ENCODE peak calls at places on chromosome 16, in four cellular contexts. B is fibroblast of lung; Z is right cardiac atrium; D is CD8-positive, alpha-beta memory T cell. U is an unnamed sample. For H3K4me1, the result is how much of the 10 kb centered on the place peaks cover.

GRCh38 chr16:15529673-15530072 is 95.3 kb downstream of the BMERB1 start:
- DNase-seq in B (no peak), Z (no peak), D (no peak), U (no peak)

GRCh38 chr16:23595246-23595950 is 718 bp downstream of the NDUFAB1 start:
- DNase-seq in B (no peak), Z (no peak), D (no peak), U (peak)

GRCh38 chr16:85453-85782 is 7.4 kb downstream of the MPG start:
- DNase-seq in B (no peak), Z (no peak), D (no peak), U (no peak)

GRCh38 chr16:23597003-23597756 is 1.1 kb upstream of the NDUFAB1 start:
- DNase-seq in B (no peak), Z (no peak), D (no peak), U (no peak)

GRCh38 chr16:30750876-30751465 is 2.7 kb downstream of the PHKG2 start:
- DNase-seq in B (no peak), Z (no peak), D (no peak), U (no peak)

GRCh38 chr16:86707581-86707980 is 129.2 kb downstream of the FOXL1 start:
- DNase-seq in B (no peak), Z (no peak), D (no peak), U (no peak)

GRCh38 chr16:77273-77806 is 685 bp upstream of the MPG start:
- DNase-seq in B (peak), Z (peak), D (peak), U (peak)

GRCh38 chr16:15899538-15900100 is 11.2 kb upstream of the CEP20 start:
- DNase-seq in B (peak), Z (no peak), D (no peak), U (no peak)

GRCh38 chr16:306911-307370 is 24.0 kb downstream of the PDIA2 start:
- DNase-seq in B (no peak), Z (no peak), D (no peak), U (no peak)

GRCh38 chr16:85017151-85017550 is 5.8 kb upstream of the ZDHHC7 start:
- DNase-seq in B (peak), Z (no peak), D (no peak), U (no peak)

GRCh38 chr16:16004314-16004749 is 54.9 kb downstream of the ABCC1 start:
- DNase-seq in B (peak), Z (no peak), D (no peak), U (no peak)

GRCh38 chr16:14509055-14509454 is 121.0 kb downstream of the PARN start:
- DNase-seq in B (peak), Z (no peak), D (no peak), U (no peak)

GRCh38 chr16:14509675-14510132 is 120.4 kb downstream of the PARN start:
- DNase-seq in B (no peak), Z (no peak), D (no peak), U (no peak)

GRCh38 chr16:14502932-14503741 is 126.9 kb downstream of the PARN start:
- DNase-seq in B (peak), Z (no peak), D (no peak), U (no peak)

GRCh38 chr16:14502256-14502875 is 127.7 kb downstream of the PARN start:
- DNase-seq in B (no peak), Z (no peak), D (no peak), U (no peak)

GRCh38 chr16:14505846-14506245 is 124.2 kb downstream of the PARN start:
- DNase-seq in B (peak), Z (no peak), D (no peak), U (no peak)
- H3K27ac ChIP-seq in B (no peak), Z (no peak), D (no peak), U (no peak)

DNA sequence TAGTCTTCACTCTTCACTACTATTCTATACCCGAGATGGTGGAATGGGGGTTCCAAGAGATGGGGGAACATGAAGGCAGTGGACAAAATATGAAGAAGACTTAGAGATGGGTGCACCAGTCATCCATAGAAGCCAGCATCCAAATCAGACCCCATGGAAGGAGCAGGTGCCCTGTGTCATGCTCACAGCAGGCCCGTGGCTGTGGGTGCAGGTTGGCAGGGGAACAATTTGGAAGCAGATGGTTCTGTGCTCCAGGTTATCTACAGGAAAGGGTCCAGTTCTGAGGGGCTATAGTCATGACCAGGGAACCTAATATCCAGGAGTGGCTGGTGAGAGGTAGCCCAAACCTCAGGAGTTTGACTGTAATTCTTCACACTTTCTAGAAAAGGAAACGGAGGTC is 9.6 kb upstream of the LPCAT2 start:
- DNase-seq in B (no peak), Z (no peak), D (no peak), U (no peak)
- H3K4me1 ChIP-seq in B (half or more), Z (under half), D (under half), U (under half)

DNA sequence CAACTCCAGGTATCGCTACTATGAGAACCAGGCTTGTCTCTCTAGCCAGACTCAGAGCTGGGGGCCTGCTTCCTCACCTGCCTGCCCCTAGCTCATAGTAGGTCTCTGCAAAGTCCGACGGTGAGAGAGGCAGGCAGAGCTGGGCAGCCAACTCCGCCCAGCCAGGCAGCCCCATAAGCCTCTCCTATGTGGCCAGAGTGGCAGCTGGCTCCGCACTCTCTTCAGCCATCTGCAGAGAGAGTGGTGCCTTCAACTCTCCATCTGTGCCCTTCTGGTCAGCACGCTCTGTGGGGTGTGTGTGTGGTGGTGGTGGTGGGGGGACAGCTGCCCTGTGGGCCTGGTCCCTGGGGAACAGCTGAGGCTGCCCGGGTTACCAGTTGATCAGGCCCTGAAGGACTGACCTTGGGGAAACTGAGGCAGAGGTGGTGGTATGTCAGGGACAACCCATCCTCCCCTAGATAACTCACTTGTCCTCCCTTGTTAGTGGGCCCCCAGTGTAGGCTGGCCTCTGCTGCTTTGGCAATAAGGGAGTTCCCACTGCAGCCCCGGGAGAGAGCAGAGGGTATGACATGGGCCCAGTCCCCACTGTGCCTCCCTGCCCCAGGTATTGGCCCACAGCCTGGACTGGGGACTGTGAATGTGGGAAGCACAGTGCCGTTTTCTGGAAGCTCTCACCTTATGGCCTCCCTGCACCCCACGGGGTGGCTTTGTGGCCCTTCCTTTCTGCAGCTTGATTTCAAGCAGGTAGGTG is 1.8 kb upstream of the ADGRG1 start:
- DNase-seq in B (no peak), Z (no peak), D (no peak), U (no peak)
- H3K27ac ChIP-seq in B (no peak), Z (no peak), D (no peak), U (no peak)

GRCh38 chr16:2520784-2521577 is 810 bp downstream of the AMDHD2 start:
- DNase-seq in B (no peak), Z (no peak), D (peak), U (peak)

GRCh38 chr16:2520097-2520783 is at the start of gene AMDHD2:
- DNase-seq in B (peak), Z (peak), D (peak), U (peak)

GRCh38 chr16:2518823-2519710 is 1.1 kb upstream of the AMDHD2 start:
- DNase-seq in B (no peak), Z (peak), D (no peak), U (no peak)

GRCh38 chr16:2517954-2518605 is 2.1 kb upstream of the AMDHD2 start:
- DNase-seq in B (no peak), Z (no peak), D (no peak), U (no peak)

GRCh38 chr16:2519711-2520080 is 475 bp upstream of the AMDHD2 start:
- DNase-seq in B (no peak), Z (peak), D (no peak), U (no peak)
- H3K4me1 ChIP-seq in B (under half), Z (under half), D (half or more), U (half or more)

GRCh38 chr16:4654946-4655590 is 30.4 kb downstream of the MGRN1 start:
- DNase-seq in B (no peak), Z (no peak), D (no peak), U (no peak)
- H3K27ac ChIP-seq in B (no peak), Z (no peak), D (no peak), U (no peak)

DNA sequence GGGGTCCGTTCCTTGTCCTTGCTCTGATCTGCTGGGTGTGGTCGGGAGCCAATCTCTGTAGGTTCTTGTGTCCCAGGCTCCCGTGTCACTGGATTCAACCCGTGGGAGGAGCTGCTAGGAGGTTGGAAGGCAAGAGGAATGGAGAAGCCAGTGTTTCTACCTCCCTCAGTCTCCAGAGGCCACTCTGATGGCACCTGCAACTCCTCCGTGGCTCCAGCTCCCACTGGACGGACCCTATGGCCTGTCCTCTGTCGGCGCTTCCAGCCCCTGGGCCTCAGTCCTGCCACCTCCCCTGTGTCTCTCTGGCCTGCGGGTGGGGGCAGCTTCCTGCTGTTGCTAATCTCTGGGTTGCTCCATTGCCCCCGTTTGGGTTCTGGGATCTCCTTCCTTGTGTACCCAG is 71.1 kb downstream of the CMIP start:
- DNase-seq in B (no peak), Z (no peak), D (no peak), U (no peak)
- H3K4me1 ChIP-seq in B (under half), Z (under half), D (under half), U (under half)

GRCh38 chr16:8798535-8799157 is 1.0 kb downstream of the PMM2 start:
- DNase-seq in B (peak), Z (no peak), D (no peak), U (no peak)
- H3K27ac ChIP-seq in B (peak), Z (peak), D (peak), U (peak)

DNA sequence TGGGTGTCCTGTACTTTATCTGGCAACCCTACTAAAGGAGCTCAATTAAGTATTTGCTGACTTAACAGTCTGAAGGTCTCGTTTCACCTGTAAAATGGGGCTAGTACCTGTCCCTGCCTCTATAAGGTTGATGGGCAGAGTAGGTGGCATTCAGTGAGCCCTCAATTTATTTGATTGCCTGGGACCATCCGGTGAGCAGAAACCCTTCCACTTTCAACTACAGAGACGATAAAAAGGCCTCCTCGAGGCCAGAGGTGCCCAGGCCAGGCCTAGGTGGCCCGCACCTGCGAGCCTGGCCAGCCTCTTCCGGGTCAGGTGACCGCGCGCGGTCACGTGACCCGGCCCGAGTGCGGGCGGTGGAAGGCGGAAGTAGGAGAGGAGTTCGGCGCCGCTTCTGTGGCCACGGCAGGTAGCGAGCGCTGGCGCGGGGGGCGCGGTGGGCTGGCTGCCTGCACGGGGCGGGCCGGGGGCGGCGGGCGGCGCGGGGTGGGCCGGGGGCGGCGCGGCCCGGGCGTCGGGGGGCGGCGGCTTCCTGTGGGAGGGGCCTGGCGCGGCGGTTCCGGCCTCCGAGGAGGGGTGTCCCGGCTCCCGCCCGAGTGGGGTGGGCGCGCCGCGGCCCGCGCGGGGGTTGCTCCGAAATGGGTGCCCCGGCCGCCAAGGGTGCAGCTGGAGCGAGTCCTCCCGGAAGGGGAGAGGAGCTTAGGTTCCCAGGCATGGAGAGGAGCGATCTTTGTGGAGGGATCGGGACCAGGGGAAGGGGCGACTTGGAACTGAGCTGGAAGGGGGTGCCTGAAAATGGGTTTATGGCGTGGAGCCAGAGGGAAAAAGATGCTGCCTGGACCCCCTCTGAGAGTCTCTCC is at the start of gene WWP2:
- DNase-seq in B (peak), Z (peak), D (peak), U (peak)
- H3K4me1 ChIP-seq in B (under half), Z (under half), D (under half), U (under half)

DNA sequence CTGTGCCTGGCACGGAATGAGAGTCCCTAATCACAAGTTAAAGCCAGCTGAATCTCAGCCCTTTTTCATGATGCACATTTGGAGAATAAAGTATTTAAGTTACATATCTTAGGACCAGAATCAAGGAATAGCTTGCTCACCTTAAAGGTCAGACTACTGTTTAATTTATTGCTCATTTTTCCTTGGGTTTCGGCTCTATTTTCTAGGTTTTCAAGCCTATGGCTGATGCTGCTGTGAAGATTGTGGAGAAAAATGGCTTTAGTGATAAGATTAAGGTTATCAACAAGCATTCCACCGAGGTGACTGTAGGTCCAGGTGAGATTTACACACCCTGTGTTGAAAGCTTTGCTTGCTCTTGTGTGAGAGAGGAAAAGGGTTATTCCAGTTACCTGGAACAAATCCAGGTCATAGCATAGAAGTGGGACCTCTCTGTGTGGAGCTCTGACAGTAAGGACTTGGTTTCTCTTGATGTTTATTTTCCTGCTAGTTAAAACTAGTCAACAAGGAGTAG is 18.1 kb downstream of the PRMT7 start:
- DNase-seq in B (no peak), Z (no peak), D (no peak), U (no peak)
- H3K27ac ChIP-seq in B (no peak), Z (no peak), D (no peak), U (no peak)

GRCh38 chr16:27305342-27305741 is 8.4 kb upstream of the IL4R start:
- DNase-seq in B (no peak), Z (no peak), D (no peak), U (no peak)
- H3K4me1 ChIP-seq in B (under half), Z (under half), D (under half), U (under half)